ENCODE peak calls at places on chromosomes 11 and 22, in seven cellular contexts. P is Kasumi-1; Q is lower lobe of right lung; J is stimulated activated naive CD8-positive, alpha-beta T cell treated with anti-CD3 and anti-CD28 coated beads, Interleukin-15, Interleukin-2, amounts not matched to agents 100 U/mL and 50 U/mL, for 24 hours; O is activated T-helper 1 cell treated with anti-CD3 and anti-CD28 coated beads, Interleukin-2, amount 50 U/mL, for 16 hours; S is fibroblast of mammary gland; T is activated CD4-positive, alpha-beta T cell treated with anti-CD3 and anti-CD28 coated beads for 24 hours. R is an unnamed sample.

GRCh38 chr22:49571326-49571725 is 256.3 kb downstream of the BRD1 start:
- DNase-seq in P (no peak), Q (no peak), J (no peak), O (no peak), S (no peak), T (no peak), R (peak; percentile 9)

GRCh38 chr11:1197886-1198765 is 24.7 kb upstream of the MUC5B start:
- DNase-seq in P (no peak), Q (peak; percentile 43), J (no peak), O (no peak), S (no peak), T (no peak), R (peak; percentile 21)

GRCh38 chr11:93000511-93001476 is 31.3 kb downstream of the MTNR1B start:
- DNase-seq in P (no peak), Q (no peak), J (no peak), O (no peak), S (peak; percentile 79), T (no peak), R (no peak)

GRCh38 chr11:44133335-44133946 is 38.0 kb downstream of the EXT2 start:
- DNase-seq in P (peak; percentile 52), Q (no peak), J (no peak), O (no peak), S (peak; percentile 56), T (no peak), R (no peak)

GRCh38 chr11:47415949-47416472 is 7.6 kb downstream of the SLC39A13 start:
- DNase-seq in P (no peak), Q (peak; percentile 92), J (no peak), O (no peak), S (peak; percentile 95), T (no peak), R (peak; percentile 87)

GRCh38 chr11:125435461-125436238 is 60.4 kb downstream of the FEZ1 start:
- DNase-seq in P (no peak), Q (no peak), J (no peak), O (no peak), S (no peak), T (no peak), R (no peak)

GRCh38 chr22:31926969-31927368 is 17.4 kb upstream of the YWHAH start:
- DNase-seq in P (no peak), Q (no peak), J (no peak), O (no peak), S (no peak), T (no peak), R (no peak)

GRCh38 chr11:48096588-48097525 is 116.5 kb downstream of the PTPRJ start:
- DNase-seq in P (no peak), Q (no peak), J (no peak), O (no peak), S (no peak), T (no peak), R (no peak)

GRCh38 chr11:78744202-78744601 is 169.5 kb upstream of the NARS2 start:
- DNase-seq in P (no peak), Q (no peak), J (no peak), O (no peak), S (no peak), T (no peak), R (no peak)

GRCh38 chr22:46297151-46297819 is 615 bp downstream of the GTSE1 start:
- DNase-seq in P (peak; percentile 7), Q (peak; percentile 52), J (peak; percentile 33), O (no peak), S (peak; percentile 60), T (no peak), R (peak; percentile 50)

GRCh38 chr11:38718049-38718448 is 2120.0 kb upstream of the RAG2 start:
- DNase-seq in P (no peak), Q (no peak), J (no peak), O (no peak), S (no peak), T (no peak), R (no peak)

GRCh38 chr11:16070573-16070972 is 285.8 kb downstream of the SOX6 start:
- DNase-seq in P (no peak), Q (no peak), J (no peak), O (no peak), S (no peak), T (no peak), R (no peak)

GRCh38 chr22:39144101-39144815 is 8.2 kb downstream of the CBX7 start:
- DNase-seq in P (peak; percentile 55), Q (peak; percentile 61), J (peak; percentile 70), O (peak; percentile 38), S (peak; percentile 36), T (no peak), R (no peak)

GRCh38 chr11:17553249-17553546 is 6.1 kb downstream of the OTOG start:
- DNase-seq in P (no peak), Q (no peak), J (no peak), O (no peak), S (no peak), T (no peak), R (no peak)

GRCh38 chr22:44459041-44459440 is 39.0 kb downstream of the RTL6 start:
- DNase-seq in P (no peak), Q (no peak), J (no peak), O (no peak), S (no peak), T (no peak), R (no peak)

GRCh38 chr11:12696911-12697581 is 22.8 kb downstream of the TEAD1 start:
- DNase-seq in P (no peak), Q (no peak), J (no peak), O (no peak), S (no peak), T (no peak), R (no peak)

GRCh38 chr22:16838073-16838472 is 12.9 kb upstream of the XKR3 start:
- DNase-seq in P (no peak), Q (no peak), J (no peak), O (no peak), S (peak; percentile 72), T (no peak), R (no peak)

GRCh38 chr11:67387518-67387917 is 4.3 kb upstream of the RAD9A start:
- DNase-seq in P (no peak), Q (no peak), J (no peak), O (no peak), S (no peak), T (no peak), R (no peak)

GRCh38 chr22:50078761-50079160 is 6.5 kb downstream of the MLC1 start:
- DNase-seq in P (no peak), Q (no peak), J (no peak), O (no peak), S (no peak), T (no peak), R (no peak)

GRCh38 chr11:48088682-48089050 is 108.3 kb downstream of the PTPRJ start:
- DNase-seq in P (no peak), Q (no peak), J (no peak), O (no peak), S (no peak), T (no peak), R (no peak)

GRCh38 chr11:3824714-3825472 is 15.9 kb downstream of the RHOG start:
- DNase-seq in P (peak; percentile 90), Q (peak; percentile 83), J (peak; percentile 87), O (peak; percentile 62), S (peak; percentile 37), T (peak; percentile 58), R (peak; percentile 70)

GRCh38 chr11:13415201-13415600 is 47.8 kb downstream of the BTBD10 start:
- DNase-seq in P (no peak), Q (no peak), J (no peak), O (no peak), S (peak; percentile 4), T (no peak), R (no peak)

GRCh38 chr11:28529046-28529445 is 420.9 kb downstream of the METTL15 start:
- DNase-seq in P (no peak), Q (no peak), J (no peak), O (no peak), S (peak; percentile 8), T (no peak), R (no peak)

GRCh38 chr22:40928657-40929056 is 22.5 kb upstream of the RBX1 start:
- DNase-seq in P (no peak), Q (no peak), J (no peak), O (no peak), S (no peak), T (no peak), R (no peak)

GRCh38 chr11:11027271-11027670 is 169.4 kb upstream of the ZBED5 start:
- DNase-seq in P (no peak), Q (no peak), J (no peak), O (no peak), S (peak; percentile 89), T (no peak), R (no peak)

GRCh38 chr11:119888119-119888518 is 159.1 kb upstream of the NECTIN1 start:
- DNase-seq in P (no peak), Q (no peak), J (no peak), O (no peak), S (no peak), T (no peak), R (no peak)

GRCh38 chr11:65150513-65151271 is 16.4 kb upstream of the SYVN1 start:
- DNase-seq in P (peak; percentile 94), Q (peak; percentile 92), J (peak; percentile 52), O (no peak), S (peak; percentile 89), T (no peak), R (peak; percentile 91)

GRCh38 chr22:44221710-44222475 is 41.2 kb downstream of the PARVG start:
- DNase-seq in P (no peak), Q (no peak), J (no peak), O (no peak), S (no peak), T (no peak), R (no peak)

GRCh38 chr11:66818231-66818955 is 24.8 kb upstream of the RCE1 start:
- DNase-seq in P (no peak), Q (no peak), J (no peak), O (no peak), S (no peak), T (no peak), R (no peak)

GRCh38 chr22:35472488-35472887 is 68.1 kb upstream of the RASD2 start:
- DNase-seq in P (no peak), Q (no peak), J (no peak), O (no peak), S (no peak), T (no peak), R (no peak)

R was measured in left ventricle myocardium superior.